ENCODE peak calls at places on chromosomes 2 and 18, in eight cellular contexts. K is Right ventricle myocardium inferior; X is stimulated activated CD8-positive, alpha-beta memory T cell treated with anti-CD3 and anti-CD28 coated beads, Interleukin-7, amount 100 ng/mL, for 1 hour; E is mucosa of descending colon; F is thoracic aorta; P is CD8-positive, alpha-beta memory T cell; Q is RCC 7860; O is HFFc6. A is an unnamed sample.

GRCh38 chr2:104872034-104872865 is 18.3 kb downstream of the POU3F3 start:
- DNase-seq in K (no peak), X (no peak), E (no peak), F (no peak), P (no peak), Q (no peak), O (no peak), A (no peak)

GRCh38 chr2:219569635-219570034 is 1.7 kb downstream of the OBSL1 start:
- DNase-seq in K (no peak), X (no peak), E (no peak), F (no peak), P (no peak), Q (no peak), O (no peak), A (no peak)

GRCh38 chr2:241019441-241020139 is 21.2 kb downstream of the SNED1 start:
- DNase-seq in K (peak), X (no peak), E (no peak), F (no peak), P (no peak), Q (no peak), O (no peak), A (no peak)

GRCh38 chr2:218570850-218571249 is 2.2 kb downstream of the CNOT9 start:
- DNase-seq in K (no peak), X (no peak), E (no peak), F (no peak), P (no peak), Q (no peak), O (peak), A (no peak)

GRCh38 chr18:618618-619017 is 21.8 kb downstream of the CLUL1 start:
- DNase-seq in K (no peak), X (no peak), E (no peak), F (no peak), P (no peak), Q (no peak), O (no peak), A (no peak)

GRCh38 chr18:7596133-7596532 is 29.0 kb downstream of the PTPRM start:
- DNase-seq in K (no peak), X (no peak), E (no peak), F (no peak), P (no peak), Q (no peak), O (no peak), A (no peak)

GRCh38 chr2:46601328-46601963 is 122.1 kb downstream of the TMEM247 start:
- DNase-seq in K (no peak), X (no peak), E (no peak), F (no peak), P (peak), Q (peak), O (no peak), A (no peak)

GRCh38 chr2:1967242-1968210 is 223.2 kb upstream of the PXDN start:
- DNase-seq in K (no peak), X (no peak), E (no peak), F (no peak), P (no peak), Q (no peak), O (no peak), A (no peak)

A was measured in activated naive CD4-positive, alpha-beta T cell treated with Interleukin-2 at 50 U/mL for 16 hours.